ENCODE peak calls at places on chromosomes 7 and 10, in eight cellular contexts. B, K, U, H, S, F, X and V are unnamed samples. For H3K9me3, the result is how much of the 10 kb centered on the place peaks cover.

GRCh38 chr10:79390551-79391229 is 43.4 kb downstream of the PPIF start:
- DNase-seq in B (no peak), K (no peak), U (peak), H (no peak), S (peak), F (peak), X (no peak), V (peak)

GRCh38 chr10:119444866-119445265 is 97.7 kb downstream of the RGS10 start:
- DNase-seq in B (no peak), K (no peak), U (peak), H (no peak), S (no peak), F (peak), X (no peak), V (no peak)

GRCh38 chr7:138538518-138538917 is 78.5 kb downstream of the TRIM24 start:
- DNase-seq in B (no peak), K (peak), U (no peak), H (no peak), S (peak), F (no peak), X (peak), V (no peak)

GRCh38 chr7:105776068-105776790 is 100.2 kb downstream of the ATXN7L1 start:
- DNase-seq in B (no peak), K (peak), U (no peak), H (no peak), S (peak), F (peak), X (peak), V (no peak)

GRCh38 chr10:24346877-24347505 is 138.1 kb downstream of the KIAA1217 start:
- DNase-seq in B (no peak), K (no peak), U (no peak), H (no peak), S (no peak), F (no peak), X (no peak), V (no peak)

GRCh38 chr10:103193107-103193819 is at the start of gene NT5C2:
- DNase-seq in B (peak), K (peak), U (peak), H (peak), S (peak), F (peak), X (peak), V (peak)

GRCh38 chr7:72336382-72336886 is 75.7 kb downstream of the CALN1 start:
- DNase-seq in B (no peak), K (no peak), U (no peak), H (no peak), S (no peak), F (no peak), X (no peak), V (no peak)

GRCh38 chr7:150799741-150800575 is at the start of gene TMEM176B:
- DNase-seq in B (no peak), K (no peak), U (no peak), H (no peak), S (no peak), F (peak), X (no peak), V (no peak)

GRCh38 chr10:50421026-50421719 is 169.9 kb upstream of the ASAH2 start:
- DNase-seq in B (no peak), K (peak), U (no peak), H (no peak), S (peak), F (no peak), X (peak), V (no peak)

GRCh38 chr10:114940735-114941134 is 2.7 kb downstream of the TRUB1 start:
- DNase-seq in B (no peak), K (peak), U (no peak), H (no peak), S (peak), F (no peak), X (peak), V (no peak)

GRCh38 chr7:158391541-158391940 is 196.1 kb downstream of the PTPRN2 start:
- DNase-seq in B (no peak), K (no peak), U (peak), H (no peak), S (no peak), F (no peak), X (no peak), V (no peak)
- H3K9me3 ChIP-seq in B (under half), K (half or more), U (under half), H (under half), S (under half), F (under half), X (under half), V (under half)

DNA sequence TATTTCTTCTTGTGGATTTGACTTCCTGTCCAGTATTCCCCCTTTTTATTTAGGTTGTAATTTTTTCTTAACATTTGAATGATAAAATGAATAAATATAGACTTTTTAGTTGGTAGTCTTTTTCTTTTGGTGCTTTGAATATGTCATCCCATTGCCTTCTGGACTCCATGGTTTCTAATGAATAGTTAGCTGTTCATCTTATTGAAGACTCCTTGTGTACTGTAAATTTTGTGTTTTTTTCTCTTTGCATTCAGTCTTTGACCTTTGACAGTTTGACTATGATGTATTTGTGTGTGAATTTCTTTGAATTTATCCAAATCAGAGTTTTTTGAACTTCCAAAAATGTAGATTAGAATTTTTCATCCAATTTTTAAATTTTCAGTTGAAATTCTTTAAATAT is 554.3 kb downstream of the NRG3 start:
- DNase-seq in B (no peak), K (no peak), U (no peak), H (no peak), S (no peak), F (no peak), X (no peak), V (no peak)
- H3K9me3 ChIP-seq in B (under half), K (under half), U (under half), H (under half), S (under half), F (under half), X (under half), V (under half)

GRCh38 chr10:1712944-1713671 is 24.2 kb downstream of the ADARB2 start:
- DNase-seq in B (no peak), K (no peak), U (no peak), H (no peak), S (no peak), F (no peak), X (no peak), V (no peak)

GRCh38 chr10:1712314-1712713 is 25.0 kb downstream of the ADARB2 start:
- DNase-seq in B (no peak), K (no peak), U (no peak), H (no peak), S (no peak), F (no peak), X (no peak), V (no peak)

GRCh38 chr10:1716839-1717238 is 20.5 kb downstream of the ADARB2 start:
- DNase-seq in B (no peak), K (no peak), U (no peak), H (no peak), S (no peak), F (no peak), X (no peak), V (no peak)

DNA sequence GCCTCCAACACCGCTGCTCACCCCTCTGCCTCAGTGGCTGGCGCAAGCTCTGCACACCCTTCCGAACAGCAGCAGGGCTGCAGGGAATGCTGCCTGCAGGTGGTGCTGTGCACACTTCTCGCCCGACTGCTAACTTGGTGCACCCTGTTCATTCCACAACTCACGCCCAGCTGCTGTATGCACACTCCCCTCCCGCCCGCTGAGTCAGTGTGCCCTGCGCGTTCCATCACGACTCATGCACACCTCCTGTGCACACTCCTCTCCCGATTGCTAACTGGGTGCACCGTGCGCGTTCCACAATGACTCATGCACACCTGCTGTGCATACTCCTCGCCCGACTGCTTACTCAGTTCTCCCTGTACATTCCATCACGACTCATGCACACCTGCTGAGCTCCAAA is 21.5 kb downstream of the ADARB2 start:
- DNase-seq in B (no peak), K (no peak), U (no peak), H (no peak), S (no peak), F (no peak), X (no peak), V (no peak)
- H3K9me3 ChIP-seq in B (under half), K (under half), U (under half), H (under half), S (under half), F (under half), X (under half), V (under half)

GRCh38 chr10:129978980-129979379 is 14.9 kb upstream of the EBF3 start:
- DNase-seq in B (no peak), K (no peak), U (no peak), H (no peak), S (no peak), F (no peak), X (no peak), V (no peak)

GRCh38 chr10:129978322-129978721 is 14.2 kb upstream of the EBF3 start:
- DNase-seq in B (no peak), K (no peak), U (no peak), H (no peak), S (no peak), F (no peak), X (no peak), V (no peak)

GRCh38 chr10:129977794-129978193 is 13.7 kb upstream of the EBF3 start:
- DNase-seq in B (no peak), K (no peak), U (no peak), H (no peak), S (no peak), F (no peak), X (no peak), V (no peak)

GRCh38 chr10:129982825-129983224 is 18.8 kb upstream of the EBF3 start:
- DNase-seq in B (no peak), K (no peak), U (no peak), H (no peak), S (no peak), F (no peak), X (no peak), V (no peak)
- H3K9me3 ChIP-seq in B (under half), K (under half), U (under half), H (under half), S (under half), F (under half), X (under half), V (under half)

GRCh38 chr7:158110034-158110590 is 477.5 kb downstream of the PTPRN2 start:
- DNase-seq in B (no peak), K (no peak), U (no peak), H (no peak), S (no peak), F (no peak), X (no peak), V (no peak)
- H3K9me3 ChIP-seq in B (under half), K (half or more), U (under half), H (under half), S (under half), F (under half), X (under half), V (under half)

DNA sequence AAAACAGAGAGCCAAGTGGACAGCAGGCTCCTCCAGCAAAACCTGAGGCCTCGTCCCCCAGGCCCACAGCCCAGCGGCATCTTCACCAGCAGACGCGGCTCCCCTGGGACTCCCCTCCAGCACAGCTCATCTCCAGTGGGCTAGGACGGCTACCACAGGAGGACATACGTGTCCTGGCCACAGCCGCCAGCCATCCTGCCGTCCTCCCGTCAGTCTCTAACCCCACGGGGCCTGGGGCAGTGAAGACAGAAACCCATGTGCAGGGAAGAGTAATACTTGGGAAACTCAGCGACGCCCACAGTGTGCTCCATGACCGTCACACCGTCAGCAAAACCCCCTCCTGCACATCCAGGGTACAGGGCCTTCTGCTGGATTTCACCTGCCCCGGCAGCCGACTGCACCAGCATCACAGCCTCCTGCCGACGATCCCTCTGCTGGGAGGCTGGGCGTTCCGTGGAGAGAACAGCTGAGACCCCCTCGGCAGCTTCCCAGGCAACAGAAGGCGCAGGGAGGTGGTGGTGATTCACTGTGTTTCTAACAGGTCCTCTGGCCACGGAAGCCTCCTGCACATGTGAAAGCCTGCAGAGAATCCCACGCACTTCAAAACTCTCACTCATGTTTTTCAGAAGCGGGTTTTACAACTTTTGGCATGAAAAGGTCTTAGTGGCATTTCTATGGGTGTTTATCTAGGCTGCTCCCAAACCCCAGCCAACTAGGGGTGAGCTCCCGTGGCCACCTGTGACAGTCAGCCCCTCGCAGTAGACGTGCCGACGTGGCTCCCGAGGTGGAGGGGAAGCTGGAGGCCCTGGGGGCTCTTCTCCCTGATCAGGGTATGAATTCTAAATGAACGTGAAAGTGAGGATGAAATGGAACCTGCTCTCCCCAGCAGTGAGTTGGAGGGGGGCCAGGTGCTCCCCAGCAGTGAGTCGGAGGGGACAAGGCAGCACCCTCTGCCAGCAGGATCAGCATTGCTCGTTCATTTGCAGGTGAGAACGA is 513.5 kb downstream of the PTPRN2 start:
- DNase-seq in B (no peak), K (no peak), U (peak), H (peak), S (no peak), F (peak), X (no peak), V (no peak)
- H3K9me3 ChIP-seq in B (under half), K (half or more), U (under half), H (under half), S (under half), F (under half), X (under half), V (under half)

DNA sequence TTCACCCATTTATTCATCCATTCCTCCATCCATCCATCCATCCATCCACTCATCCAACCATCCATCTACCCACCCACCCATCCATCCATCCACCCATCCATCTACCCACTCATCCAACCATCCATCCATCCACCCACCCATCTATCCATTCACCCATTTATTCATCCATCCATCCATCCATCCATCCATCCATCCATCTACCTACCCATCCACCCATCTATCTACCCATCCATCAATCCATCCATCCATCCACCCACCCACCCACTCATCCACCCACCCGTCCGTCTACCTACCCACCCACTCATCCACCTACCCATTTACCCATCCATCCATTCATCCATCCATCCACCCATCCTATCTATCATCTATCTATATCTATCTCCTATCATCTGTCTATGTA is 169.4 kb upstream of the SHH start:
- DNase-seq in B (no peak), K (no peak), U (no peak), H (no peak), S (no peak), F (no peak), X (no peak), V (no peak)
- H3K9me3 ChIP-seq in B (under half), K (under half), U (under half), H (under half), S (under half), F (under half), X (under half), V (under half)